ENCODE peak calls at places on chromosomes 4 and X, in five cellular contexts. One of them, this sample, is unnamed. For H3K4me1, the result is how much of the 10 kb centered on the place peaks cover.

GRCh38 chrX:29699214-29699613 is 516.1 kb upstream of the MAGEB2 start:
- DNase-seq in foreskin keratinocyte: no peak
- DNase-seq in HAP-1: no peak
- DNase-seq in adrenal gland: no peak
- DNase-seq in uterus: no peak
- DNase-seq in this sample: no peak

GRCh38 chrX:33725556-33726232 is 406.4 kb downstream of the FAM47A start:
- DNase-seq in foreskin keratinocyte: peak
- DNase-seq in HAP-1: peak
- DNase-seq in adrenal gland: peak
- DNase-seq in uterus: peak
- DNase-seq in this sample: no peak

GRCh38 chr4:153113061-153113837 is 91.0 kb upstream of the TRIM2 start:
- DNase-seq in foreskin keratinocyte: no peak
- DNase-seq in HAP-1: no peak
- DNase-seq in adrenal gland: no peak
- DNase-seq in uterus: no peak
- DNase-seq in this sample: no peak

GRCh38 chr4:183747931-183748664 is 89.0 kb downstream of the TRAPPC11 start:
- DNase-seq in foreskin keratinocyte: no peak
- DNase-seq in HAP-1: peak
- DNase-seq in adrenal gland: no peak
- DNase-seq in uterus: no peak
- DNase-seq in this sample: no peak

GRCh38 chr4:8278009-8278395 is 8.4 kb downstream of the HTRA3 start:
- DNase-seq in foreskin keratinocyte: no peak
- DNase-seq in HAP-1: no peak
- DNase-seq in adrenal gland: no peak
- DNase-seq in uterus: no peak
- DNase-seq in this sample: no peak

GRCh38 chr4:141254326-141254725 is 33.6 kb downstream of the ZNF330 start:
- DNase-seq in foreskin keratinocyte: no peak
- DNase-seq in HAP-1: no peak
- DNase-seq in adrenal gland: no peak
- DNase-seq in uterus: no peak
- DNase-seq in this sample: no peak

GRCh38 chrX:37921758-37922157 is 74.4 kb upstream of the DYNLT3 start:
- DNase-seq in foreskin keratinocyte: peak
- DNase-seq in HAP-1: no peak
- DNase-seq in adrenal gland: no peak
- DNase-seq in uterus: no peak
- DNase-seq in this sample: peak

GRCh38 chrX:3743821-3744439 is 30.5 kb upstream of the PRKX start:
- DNase-seq in foreskin keratinocyte: no peak
- DNase-seq in HAP-1: no peak
- DNase-seq in adrenal gland: no peak
- DNase-seq in uterus: no peak
- DNase-seq in this sample: no peak

GRCh38 chr4:170672571-170672970 is 582.8 kb upstream of the AADAT start:
- DNase-seq in foreskin keratinocyte: peak
- DNase-seq in HAP-1: no peak
- DNase-seq in adrenal gland: no peak
- DNase-seq in uterus: no peak
- DNase-seq in this sample: no peak

GRCh38 chr4:132642196-132642817 is 506.8 kb upstream of the PCDH10 start:
- DNase-seq in foreskin keratinocyte: no peak
- DNase-seq in HAP-1: peak
- DNase-seq in adrenal gland: peak
- DNase-seq in uterus: no peak
- DNase-seq in this sample: no peak

GRCh38 chr4:722181-722725 is 16.6 kb downstream of the PCGF3 start:
- DNase-seq in foreskin keratinocyte: no peak
- DNase-seq in HAP-1: no peak
- DNase-seq in adrenal gland: no peak
- DNase-seq in uterus: no peak
- DNase-seq in this sample: no peak

GRCh38 chr4:78652282-78652876 is 100.8 kb downstream of the ANXA3 start:
- DNase-seq in foreskin keratinocyte: no peak
- DNase-seq in HAP-1: no peak
- DNase-seq in adrenal gland: no peak
- DNase-seq in uterus: peak
- DNase-seq in this sample: no peak

GRCh38 chr4:78654809-78655208 is 103.2 kb downstream of the ANXA3 start:
- DNase-seq in foreskin keratinocyte: no peak
- DNase-seq in HAP-1: no peak
- DNase-seq in adrenal gland: no peak
- DNase-seq in uterus: no peak
- DNase-seq in this sample: no peak

GRCh38 chr4:78650106-78651021 is 98.8 kb downstream of the ANXA3 start:
- DNase-seq in foreskin keratinocyte: peak
- DNase-seq in HAP-1: no peak
- DNase-seq in adrenal gland: no peak
- DNase-seq in uterus: no peak
- DNase-seq in this sample: no peak

GRCh38 chr4:78651250-78651860 is 99.8 kb downstream of the ANXA3 start:
- DNase-seq in foreskin keratinocyte: no peak
- DNase-seq in HAP-1: no peak
- DNase-seq in adrenal gland: no peak
- DNase-seq in uterus: no peak
- DNase-seq in this sample: no peak

GRCh38 chr4:78653655-78654054 is 102.1 kb downstream of the ANXA3 start:
- DNase-seq in foreskin keratinocyte: no peak
- DNase-seq in HAP-1: no peak
- DNase-seq in adrenal gland: no peak
- DNase-seq in uterus: no peak
- DNase-seq in this sample: no peak
- H3K4me1 ChIP-seq in foreskin keratinocyte: under half
- H3K4me1 ChIP-seq in HAP-1: under half
- H3K4me1 ChIP-seq in adrenal gland: under half
- H3K4me1 ChIP-seq in uterus: under half
- H3K4me1 ChIP-seq in this sample: half or more

DNA sequence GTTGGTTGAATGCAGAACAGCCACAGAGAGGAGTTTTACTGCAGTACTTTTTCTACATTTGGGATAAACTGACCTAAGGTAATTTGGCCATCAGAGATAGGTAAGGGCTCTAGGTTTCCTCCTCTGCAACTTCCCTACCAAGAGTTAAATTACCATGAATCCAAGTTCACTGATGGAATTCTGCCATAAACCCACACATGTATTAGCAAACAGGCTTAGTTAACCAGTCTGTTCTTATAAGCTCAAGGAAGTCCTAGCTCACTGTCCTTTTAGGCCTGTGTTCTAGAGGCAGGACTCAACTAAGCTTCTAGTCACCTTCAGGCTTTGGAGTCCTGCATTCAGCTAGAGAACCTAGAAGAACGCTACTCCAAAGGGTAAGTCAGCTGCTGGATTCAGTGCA is 4.0 kb downstream of the FAM114A1 start:
- DNase-seq in foreskin keratinocyte: no peak
- DNase-seq in HAP-1: no peak
- DNase-seq in adrenal gland: no peak
- DNase-seq in uterus: no peak
- DNase-seq in this sample: no peak
- H3K4me1 ChIP-seq in foreskin keratinocyte: under half
- H3K4me1 ChIP-seq in HAP-1: under half
- H3K4me1 ChIP-seq in adrenal gland: half or more
- H3K4me1 ChIP-seq in uterus: under half
- H3K4me1 ChIP-seq in this sample: under half

DNA sequence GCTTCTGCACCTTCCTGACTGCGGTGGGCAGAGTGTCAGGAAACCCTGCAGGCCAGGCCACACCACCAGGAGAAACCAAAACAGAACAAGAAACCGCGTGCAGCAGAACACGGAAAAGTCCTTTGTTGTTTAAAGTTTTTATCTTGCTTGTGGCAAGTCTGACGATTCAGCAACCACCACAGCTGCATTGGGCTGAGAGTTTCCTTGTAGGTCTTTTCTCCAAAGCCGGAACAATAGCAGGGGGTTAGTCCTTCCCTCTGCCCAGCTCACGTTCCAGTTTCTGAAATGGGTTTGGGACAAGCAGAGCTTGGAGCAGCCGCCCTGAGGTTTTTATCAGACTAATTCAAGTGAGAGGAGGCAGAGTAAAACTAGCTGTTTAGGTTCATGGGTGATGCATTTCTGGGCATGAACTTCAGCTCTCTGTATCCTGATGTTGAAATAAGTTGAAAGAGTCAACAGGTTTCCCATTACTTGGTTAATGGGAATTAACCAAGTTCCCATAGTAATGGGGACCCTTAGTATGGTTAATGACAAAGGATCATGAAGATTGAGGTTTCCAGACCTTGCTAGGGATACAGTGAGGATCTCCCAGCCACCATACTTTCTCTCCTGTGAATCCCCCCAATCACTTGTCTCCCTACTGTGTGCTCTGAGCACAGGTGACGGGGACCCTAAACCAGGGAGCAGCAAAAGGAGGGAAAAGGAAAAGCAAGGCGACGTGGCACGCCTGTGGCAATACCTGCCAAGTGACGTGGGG is 217.0 kb downstream of the PTTG2 start:
- DNase-seq in foreskin keratinocyte: no peak
- DNase-seq in HAP-1: no peak
- DNase-seq in adrenal gland: peak
- DNase-seq in uterus: no peak
- DNase-seq in this sample: peak
- H3K4me1 ChIP-seq in foreskin keratinocyte: under half
- H3K4me1 ChIP-seq in HAP-1: under half
- H3K4me1 ChIP-seq in adrenal gland: under half
- H3K4me1 ChIP-seq in uterus: under half
- H3K4me1 ChIP-seq in this sample: under half

DNA sequence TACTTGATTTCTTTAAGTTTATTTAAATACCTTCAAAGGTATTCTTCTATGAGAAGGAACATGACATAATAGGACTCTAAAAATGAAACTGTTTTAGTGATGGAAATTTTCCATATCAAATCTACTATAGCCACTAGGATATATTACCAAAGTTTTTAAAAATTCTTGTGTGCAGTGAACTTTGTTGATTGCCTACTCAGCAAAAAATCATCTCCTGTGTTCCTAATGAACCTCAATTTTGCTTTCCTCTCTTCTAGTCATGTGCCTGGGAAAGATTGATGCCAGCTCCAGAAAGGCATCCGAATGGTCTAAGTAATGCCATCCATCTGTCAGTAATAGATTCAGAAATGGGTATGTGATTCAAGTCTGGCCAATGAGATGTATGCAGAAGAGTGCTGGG is 111.1 kb downstream of the ANXA3 start:
- DNase-seq in foreskin keratinocyte: no peak
- DNase-seq in HAP-1: no peak
- DNase-seq in adrenal gland: no peak
- DNase-seq in uterus: no peak
- DNase-seq in this sample: no peak
- H3K4me1 ChIP-seq in foreskin keratinocyte: under half
- H3K4me1 ChIP-seq in HAP-1: under half
- H3K4me1 ChIP-seq in adrenal gland: under half
- H3K4me1 ChIP-seq in uterus: under half
- H3K4me1 ChIP-seq in this sample: under half

GRCh38 chr4:38678078-38678477 is 14.1 kb downstream of the KLF3 start:
- DNase-seq in foreskin keratinocyte: no peak
- DNase-seq in HAP-1: no peak
- DNase-seq in adrenal gland: no peak
- DNase-seq in uterus: no peak
- DNase-seq in this sample: peak

GRCh38 chr4:38684951-38685350 is 21.0 kb downstream of the KLF3 start:
- DNase-seq in foreskin keratinocyte: no peak
- DNase-seq in HAP-1: no peak
- DNase-seq in adrenal gland: no peak
- DNase-seq in uterus: no peak
- DNase-seq in this sample: no peak

GRCh38 chr4:38683265-38683664 is 19.3 kb downstream of the KLF3 start:
- DNase-seq in foreskin keratinocyte: no peak
- DNase-seq in HAP-1: no peak
- DNase-seq in adrenal gland: no peak
- DNase-seq in uterus: no peak
- DNase-seq in this sample: no peak

GRCh38 chr4:38684271-38684670 is 20.3 kb downstream of the KLF3 start:
- DNase-seq in foreskin keratinocyte: no peak
- DNase-seq in HAP-1: no peak
- DNase-seq in adrenal gland: no peak
- DNase-seq in uterus: no peak
- DNase-seq in this sample: no peak

GRCh38 chr4:38681283-38682066 is 17.5 kb downstream of the KLF3 start:
- DNase-seq in foreskin keratinocyte: no peak
- DNase-seq in HAP-1: no peak
- DNase-seq in adrenal gland: no peak
- DNase-seq in uterus: no peak
- DNase-seq in this sample: no peak
- H3K4me1 ChIP-seq in foreskin keratinocyte: under half
- H3K4me1 ChIP-seq in HAP-1: under half
- H3K4me1 ChIP-seq in adrenal gland: half or more
- H3K4me1 ChIP-seq in uterus: under half
- H3K4me1 ChIP-seq in this sample: under half

DNA sequence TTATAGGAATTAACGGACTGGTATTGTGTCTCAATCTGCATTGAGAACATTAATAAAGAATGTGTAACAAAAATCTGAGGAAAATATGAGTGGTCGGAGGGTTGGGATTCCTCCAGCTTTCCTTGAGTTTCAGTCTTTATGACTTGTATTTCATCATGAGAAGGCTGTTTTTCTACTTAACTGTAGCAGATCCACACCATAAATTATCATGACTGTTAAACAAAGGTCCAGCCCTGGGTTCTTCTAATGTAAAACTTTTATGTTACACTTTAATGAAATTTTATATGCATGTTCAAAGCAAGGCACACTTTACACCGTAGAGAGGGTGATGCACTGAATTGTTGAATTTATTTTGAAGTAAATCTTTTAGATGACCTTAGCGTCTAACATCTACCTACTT is 7.0 kb downstream of the AFF2 start:
- DNase-seq in foreskin keratinocyte: no peak
- DNase-seq in HAP-1: no peak
- DNase-seq in adrenal gland: no peak
- DNase-seq in uterus: no peak
- DNase-seq in this sample: no peak
- H3K4me1 ChIP-seq in foreskin keratinocyte: under half
- H3K4me1 ChIP-seq in HAP-1: under half
- H3K4me1 ChIP-seq in adrenal gland: under half
- H3K4me1 ChIP-seq in uterus: under half
- H3K4me1 ChIP-seq in this sample: under half